ENCODE peak calls at places on chromosomes 4 and X, in seven cellular contexts. V, Q, F, G, R, W and A are unnamed samples.

GRCh38 chr4:106369456-106370060 is 980 bp upstream of the GIMD1 start:
- DNase-seq in W (peak; percentile 94), G (no peak), Q (peak; percentile 31), V (no peak), R (no peak), F (peak; percentile 18), A (peak; percentile 4)

GRCh38 chr4:109864134-109864533 is 16.2 kb downstream of the LRIT3 start:
- DNase-seq in V (no peak), W (no peak), Q (no peak), G (no peak), R (no peak), F (no peak), A (no peak)

GRCh38 chr4:174318829-174319764 is 35.4 kb downstream of the CEP44 start:
- DNase-seq in V (peak; percentile 2), Q (no peak), F (peak; percentile 9), R (no peak), G (no peak), W (peak; percentile 33), A (peak; percentile 2)

GRCh38 chr4:124085561-124086180 is 626.9 kb downstream of the ANKRD50 start:
- DNase-seq in G (no peak), Q (no peak), V (no peak), R (no peak), W (no peak), F (no peak), A (no peak)

GRCh38 chrX:19889582-19890342 is 2.4 kb upstream of the SH3KBP1 start:
- DNase-seq in V (no peak), W (peak; percentile 51), G (no peak), Q (peak; percentile 14), R (peak; percentile 38), F (no peak), A (no peak)

GRCh38 chr4:498328-498919 is 532 bp downstream of the ZNF721 start:
- DNase-seq in Q (no peak), G (no peak), R (peak; percentile 4), F (no peak), V (no peak), W (no peak), A (no peak)

GRCh38 chrX:15989716-15990115 is 133.6 kb upstream of the GRPR start:
- DNase-seq in V (no peak), R (no peak), G (no peak), Q (no peak), F (no peak), W (no peak), A (no peak)

GRCh38 chr4:52865305-52865704 is 3.2 kb downstream of the RASL11B start:
- DNase-seq in R (no peak), V (peak; percentile 72), Q (no peak), W (no peak), F (no peak), G (no peak), A (no peak)

GRCh38 chrX:112822892-112823291 is 17.7 kb downstream of the AMOT start:
- DNase-seq in Q (peak; percentile 14), R (no peak), F (no peak), V (no peak), W (no peak), G (no peak), A (no peak)

GRCh38 chr4:7761720-7762119 is 177.9 kb downstream of the AFAP1 start:
- DNase-seq in Q (peak; percentile 80), G (peak; percentile 84), R (peak; percentile 14), W (peak; percentile 62), V (no peak), F (peak; percentile 3), A (peak; percentile 57)

GRCh38 chrX:387729-388128 is 1.0 kb upstream of the PPP2R3B start:
- DNase-seq in V (no peak), R (no peak), F (no peak), Q (no peak), W (no peak), G (no peak), A (no peak)

GRCh38 chr4:189124149-189124758 is 816.4 kb upstream of the FRG1 start:
- DNase-seq in R (no peak), G (no peak), W (peak; percentile 25), V (peak; percentile 18), Q (peak; percentile 56), F (no peak), A (no peak)

GRCh38 chr4:83561381-83561780 is 25.5 kb downstream of the GPAT3 start:
- DNase-seq in G (no peak), W (peak; percentile 60), F (no peak), Q (no peak), R (no peak), V (no peak), A (no peak)

GRCh38 chrX:153609917-153610833 is 11.2 kb upstream of the CCNQ start:
- DNase-seq in F (peak; percentile 50), V (peak; percentile 46), R (peak; percentile 69), W (peak; percentile 42), G (peak; percentile 80), Q (peak; percentile 87), A (peak; percentile 78)

GRCh38 chr4:113692809-113693411 is 68.6 kb downstream of the CAMK2D start:
- DNase-seq in V (no peak), F (no peak), G (no peak), R (no peak), Q (no peak), W (peak; percentile 28), A (no peak)

GRCh38 chr4:1556541-1557220 is 127.4 kb downstream of the FAM53A start:
- DNase-seq in R (no peak), F (no peak), V (no peak), W (no peak), Q (peak; percentile 37), G (no peak), A (peak; percentile 42)

GRCh38 chr4:85913925-85914694 is 439.2 kb downstream of the ARHGAP24 start:
- DNase-seq in G (no peak), F (no peak), Q (no peak), R (no peak), W (no peak), V (no peak), A (no peak)

GRCh38 chrX:48802089-48802812 is 384 bp downstream of the HDAC6 start:
- DNase-seq in W (peak; percentile 72), R (peak; percentile 27), V (peak; percentile 78), Q (peak; percentile 81), G (peak; percentile 92), F (peak; percentile 80), A (peak; percentile 68)

GRCh38 chrX:9867753-9868152 is 81.5 kb downstream of the SHROOM2 start:
- DNase-seq in F (no peak), G (no peak), Q (no peak), V (no peak), R (no peak), W (no peak), A (no peak)